ENCODE peak calls at places on chromosomes 4 and X, in nine cellular contexts. N, A, W, S, D, P, H, B and Y are unnamed samples.
A peak's percentile ranks its signal among the peaks of the same experiment; 100 is the strongest.

GRCh38 chr4:11497212-11497806 is 68.6 kb upstream of the HS3ST1 start:
- DNase-seq in N (no peak), A (no peak), W (no peak), S (no peak), D (no peak), P (peak; percentile 24), H (no peak), B (no peak), Y (no peak)

GRCh38 chrX:8988456-8988855 is 45.5 kb downstream of the FAM9B start:
- DNase-seq in N (no peak), A (peak; percentile 9), W (peak; percentile 51), S (no peak), D (peak; percentile 39), P (peak; percentile 21), H (peak; percentile 3), B (peak; percentile 71), Y (no peak)

GRCh38 chrX:16451331-16451730 is 198.6 kb upstream of the S100G start:
- DNase-seq in N (no peak), A (no peak), W (peak; percentile 56), S (no peak), D (no peak), P (no peak), H (no peak), B (no peak), Y (no peak)

GRCh38 chrX:134600714-134601113 is 57.6 kb downstream of the PLAC1 start:
- DNase-seq in N (no peak), A (no peak), W (no peak), S (no peak), D (no peak), P (no peak), H (no peak), B (no peak), Y (no peak)

GRCh38 chr4:10380695-10381094 is 76.5 kb downstream of the ZNF518B start:
- DNase-seq in N (no peak), A (no peak), W (no peak), S (no peak), D (no peak), P (no peak), H (no peak), B (no peak), Y (no peak)

GRCh38 chr4:140349816-140350215 is 23.6 kb upstream of the SCOC start:
- DNase-seq in N (no peak), A (no peak), W (no peak), S (no peak), D (no peak), P (no peak), H (no peak), B (no peak), Y (no peak)

GRCh38 chrX:34426334-34426733 is 230.8 kb downstream of the TMEM47 start:
- DNase-seq in N (no peak), A (no peak), W (no peak), S (no peak), D (no peak), P (no peak), H (peak; percentile 42), B (no peak), Y (no peak)

GRCh38 chr4:145785391-145786008 is 105.6 kb downstream of the C4orf51 start:
- DNase-seq in N (no peak), A (no peak), W (no peak), S (no peak), D (no peak), P (no peak), H (no peak), B (no peak), Y (no peak)

GRCh38 chr4:152679414-152680281 is at the start of gene TMEM154:
- DNase-seq in N (peak; percentile 23), A (no peak), W (peak; percentile 74), S (no peak), D (peak; percentile 81), P (peak; percentile 67), H (peak; percentile 80), B (peak; percentile 88), Y (peak; percentile 84)

GRCh38 chr4:2462218-2462991 is 6.5 kb upstream of the RNF4 start:
- DNase-seq in N (peak; percentile 63), A (peak; percentile 82), W (peak; percentile 91), S (peak; percentile 62), D (peak; percentile 65), P (peak; percentile 55), H (peak; percentile 93), B (peak; percentile 87), Y (no peak)

GRCh38 chrX:100830143-100830542 is 10.0 kb downstream of the CSTF2 start:
- DNase-seq in N (no peak), A (no peak), W (no peak), S (no peak), D (no peak), P (no peak), H (no peak), B (no peak), Y (no peak)

GRCh38 chr4:141473026-141473540 is 163.3 kb upstream of the IL15 start:
- DNase-seq in N (no peak), A (no peak), W (no peak), S (no peak), D (no peak), P (no peak), H (no peak), B (no peak), Y (no peak)

GRCh38 chr4:21948347-21949072 is at the start of gene KCNIP4:
- DNase-seq in N (peak; percentile 6), A (peak; percentile 69), W (peak; percentile 63), S (no peak), D (no peak), P (no peak), H (peak; percentile 83), B (peak; percentile 55), Y (no peak)

GRCh38 chrX:67545772-67546495 is 2.1 kb downstream of the AR start:
- DNase-seq in N (peak; percentile 12), A (no peak), W (peak; percentile 34), S (no peak), D (peak; percentile 28), P (no peak), H (peak; percentile 49), B (peak; percentile 73), Y (no peak)

GRCh38 chr4:56252561-56253152 is 134.6 kb downstream of the AASDH start:
- DNase-seq in N (no peak), A (no peak), W (peak; percentile 37), S (no peak), D (no peak), P (no peak), H (no peak), B (no peak), Y (no peak)

GRCh38 chr4:162497564-162498167 is 333.9 kb upstream of the FSTL5 start:
- DNase-seq in N (peak; percentile 19), A (no peak), W (peak; percentile 67), S (peak; percentile 5), D (no peak), P (no peak), H (peak; percentile 43), B (no peak), Y (no peak)

GRCh38 chr4:17111959-17112659 is 213.7 kb upstream of the LDB2 start:
- DNase-seq in N (no peak), A (peak; percentile 21), W (peak; percentile 13), S (no peak), D (no peak), P (no peak), H (peak; percentile 79), B (no peak), Y (no peak)

GRCh38 chr4:102694791-102695190 is 66.0 kb downstream of the MANBA start:
- DNase-seq in N (no peak), A (no peak), W (no peak), S (no peak), D (no peak), P (no peak), H (no peak), B (no peak), Y (no peak)

GRCh38 chr4:40822781-40823180 is 73.0 kb downstream of the NSUN7 start:
- DNase-seq in N (no peak), A (no peak), W (no peak), S (no peak), D (no peak), P (no peak), H (no peak), B (no peak), Y (no peak)

GRCh38 chr4:169663894-169664293 is 43.5 kb downstream of the CLCN3 start:
- DNase-seq in N (no peak), A (no peak), W (peak; percentile 20), S (no peak), D (no peak), P (no peak), H (peak; percentile 3), B (no peak), Y (no peak)

GRCh38 chrX:387729-388128 is 1.0 kb upstream of the PPP2R3B start:
- DNase-seq in N (no peak), A (no peak), W (no peak), S (no peak), D (no peak), P (peak; percentile 37), H (no peak), B (no peak), Y (no peak)

GRCh38 chr4:1031346-1031745 is 19.9 kb downstream of the FGFRL1 start:
- DNase-seq in N (no peak), A (no peak), W (no peak), S (no peak), D (no peak), P (no peak), H (no peak), B (no peak), Y (no peak)
- H3K4me3 ChIP-seq in N (no peak overlapping the region), A (no peak overlapping the region), W (no peak overlapping the region), S (no peak overlapping the region), D (no peak overlapping the region), P (no peak overlapping the region), H (no peak overlapping the region), B (no peak overlapping the region), Y (no peak overlapping the region)

GRCh38 chr4:7575426-7575825 is 140.7 kb upstream of the PSAPL1 start:
- DNase-seq in N (no peak), A (no peak), W (no peak), S (no peak), D (no peak), P (no peak), H (no peak), B (no peak), Y (no peak)
- H3K9me3 ChIP-seq in N (no peaks in the 10 kb centered on the region), A (peaks cover 26% of the 10 kb centered on the region), W (no peaks in the 10 kb centered on the region), S (peaks cover 43% of the 10 kb centered on the region), D (peaks cover 76% of the 10 kb centered on the region), P (no peaks in the 10 kb centered on the region), H (peaks cover 10% of the 10 kb centered on the region), B (peaks cover 11% of the 10 kb centered on the region), Y (peaks cover 4% of the 10 kb centered on the region)

GRCh38 chr4:138851626-138852443 is 163.7 kb upstream of the NOCT start:
- DNase-seq in N (no peak), A (peak; percentile 76), W (peak; percentile 37), S (no peak), D (no peak), P (no peak), H (peak; percentile 13), B (no peak), Y (no peak)
- TF ChIP-seq CTCF in N (no peak), A (peak; percentile 11), W (no peak), S (no peak), D (no peak), P (no peak), H (no peak), B (no peak), Y (no peak)

DNA sequence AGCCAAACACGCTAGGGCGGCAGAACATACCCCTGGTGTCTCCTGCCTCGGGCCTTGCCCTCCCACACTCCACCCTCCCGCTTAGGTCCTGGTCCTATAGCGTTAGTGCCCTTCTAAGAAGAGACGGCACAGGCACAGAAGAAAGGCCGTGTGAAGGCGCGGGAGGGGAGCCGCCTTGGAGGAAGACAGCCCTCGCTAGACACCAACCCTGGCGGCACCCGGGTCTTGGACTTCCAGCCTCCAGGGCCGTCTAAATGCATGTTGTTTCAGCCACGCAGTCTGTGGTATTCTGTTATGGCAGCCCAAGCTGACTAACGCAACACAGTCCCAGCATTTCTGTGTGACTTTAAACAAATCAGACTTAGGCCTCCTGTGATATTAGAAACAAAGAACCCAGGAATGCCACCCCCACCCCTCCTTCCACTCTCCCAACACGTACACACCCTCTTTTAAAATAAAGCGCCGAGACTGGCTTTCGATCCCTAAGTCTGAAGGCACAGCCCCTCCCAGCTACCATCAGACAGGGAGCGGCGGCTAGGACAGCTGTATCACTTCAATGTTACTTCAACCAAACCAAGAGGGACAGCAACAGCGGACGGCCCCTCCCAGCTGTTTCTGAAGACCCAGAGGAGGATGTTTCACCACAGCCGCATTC is 128.0 kb downstream of the AFAP1 start:
- DNase-seq in N (no peak), A (no peak), W (peak; percentile 58), S (no peak), D (peak; percentile 50), P (peak; percentile 72), H (peak; percentile 61), B (peak; percentile 84), Y (no peak)
- H3K4me3 ChIP-seq in N (no peak overlapping the region), A (no peak overlapping the region), W (no peak overlapping the region), S (no peak overlapping the region), D (no peak overlapping the region), P (no peak overlapping the region), H (no peak overlapping the region), B (no peak overlapping the region), Y (no peak overlapping the region)